ENCODE peak calls at places on chromosome 5, in four cellular contexts. P, N, Q and T are unnamed samples.

GRCh38 chr5:127088226-127088625 is 14.9 kb upstream of the C5orf63 start:
- DNase-seq in P (no peak), N (no peak), Q (no peak), T (no peak)

GRCh38 chr5:143606043-143606752 is 202.7 kb upstream of the NR3C1 start:
- DNase-seq in P (no peak), N (peak), Q (no peak), T (no peak)

GRCh38 chr5:94618029-94618492 is 343 bp downstream of the KIAA0825 start:
- DNase-seq in P (peak), N (peak), Q (peak), T (peak)

GRCh38 chr5:172932313-172933017 is 26.8 kb upstream of the RPL26L1 start:
- DNase-seq in P (peak), N (peak), Q (peak), T (peak)

GRCh38 chr5:21244982-21245381 is 1257.0 kb upstream of the CDH18 start:
- DNase-seq in P (no peak), N (no peak), Q (no peak), T (no peak)

GRCh38 chr5:170818222-170818621 is 34.7 kb downstream of the GABRP start:
- DNase-seq in P (no peak), N (no peak), Q (no peak), T (no peak)

GRCh38 chr5:76401801-76402250 is 1.3 kb upstream of the IQGAP2 start:
- DNase-seq in P (no peak), N (peak), Q (no peak), T (no peak)

GRCh38 chr5:126093041-126093440 is 330.2 kb upstream of the GRAMD2B start:
- DNase-seq in P (no peak), N (no peak), Q (no peak), T (no peak)

GRCh38 chr5:1565737-1566734 is 42.3 kb upstream of the LPCAT1 start:
- DNase-seq in P (no peak), N (no peak), Q (no peak), T (no peak)

GRCh38 chr5:113089653-113090335 is 113.2 kb downstream of the DCP2 start:
- DNase-seq in P (no peak), N (no peak), Q (no peak), T (no peak)

GRCh38 chr5:134122530-134122929 is 8.0 kb downstream of the TCF7 start:
- DNase-seq in P (no peak), N (peak), Q (no peak), T (no peak)

GRCh38 chr5:60101561-60101960 is 208.0 kb upstream of the PDE4D start:
- DNase-seq in P (no peak), N (no peak), Q (no peak), T (no peak)

GRCh38 chr5:171616002-171616780 is 169.4 kb upstream of the SMIM23 start:
- DNase-seq in P (no peak), N (no peak), Q (no peak), T (no peak)

GRCh38 chr5:1032551-1033027 is 24.0 kb downstream of the NKD2 start:
- DNase-seq in P (no peak), N (no peak), Q (no peak), T (no peak)

GRCh38 chr5:172708183-172708505 is 62.9 kb downstream of the DUSP1 start:
- DNase-seq in P (no peak), N (no peak), Q (no peak), T (no peak)

GRCh38 chr5:88322785-88323184 is 54.1 kb upstream of the TMEM161B start:
- DNase-seq in P (no peak), N (no peak), Q (no peak), T (no peak)

GRCh38 chr5:128081111-128081865 is 2.3 kb upstream of the SLC12A2 start:
- DNase-seq in P (no peak), N (no peak), Q (no peak), T (peak)

GRCh38 chr5:5179079-5179478 is 38.9 kb downstream of the ADAMTS16 start:
- DNase-seq in P (no peak), N (no peak), Q (no peak), T (no peak)

GRCh38 chr5:134524826-134525686 is at the start of gene JADE2:
- DNase-seq in P (no peak), N (peak), Q (peak), T (peak)

GRCh38 chr5:155727512-155728145 is 599.3 kb upstream of the SGCD start:
- DNase-seq in P (no peak), N (no peak), Q (no peak), T (no peak)

GRCh38 chr5:148928141-148928540 is 101.7 kb downstream of the ADRB2 start:
- DNase-seq in P (no peak), N (no peak), Q (no peak), T (no peak)

GRCh38 chr5:103621548-103621930 is 59.0 kb upstream of the NUDT12 start:
- DNase-seq in P (no peak), N (no peak), Q (no peak), T (no peak)

GRCh38 chr5:10668697-10669096 is 92.3 kb downstream of the DAP start:
- DNase-seq in P (no peak), N (no peak), Q (no peak), T (no peak)

GRCh38 chr5:120605325-120606079 is 141.4 kb downstream of the PRR16 start:
- DNase-seq in P (no peak), N (no peak), Q (no peak), T (no peak)

GRCh38 chr5:75622564-75622963 is 11.3 kb downstream of the ANKDD1B start:
- DNase-seq in P (no peak), N (no peak), Q (no peak), T (peak)